ENCODE peak calls at places on chromosomes 13 and 19, in four cellular contexts. K is MM.1S, D is bronchial epithelial cell, H is body of pancreas. U is an unnamed sample. For H3K27me3, the result is how much of the 10 kb centered on the place peaks cover.

GRCh38 chr19:32058131-32058530 is 287.3 kb upstream of the ZNF507 start:
- DNase-seq in K (no peak), D (no peak), H (no peak), U (no peak)

GRCh38 chr19:38653028-38653571 is 5.7 kb downstream of the ACTN4 start:
- DNase-seq in K (no peak), D (peak), H (peak), U (no peak)

GRCh38 chr13:67408823-67409222 is 178.7 kb upstream of the PCDH9 start:
- DNase-seq in K (no peak), D (no peak), H (no peak), U (no peak)

GRCh38 chr19:7911509-7912143 is 3.0 kb upstream of the TGFBR3L start:
- DNase-seq in K (no peak), D (no peak), H (no peak), U (no peak)

GRCh38 chr19:17926044-17926443 is 6.8 kb upstream of the CCDC124 start:
- DNase-seq in K (no peak), D (no peak), H (no peak), U (no peak)

GRCh38 chr19:16446108-16447014 is 25.4 kb downstream of the EPS15L1 start:
- DNase-seq in K (no peak), D (no peak), H (no peak), U (no peak)

GRCh38 chr13:75715598-75716523 is 79.7 kb downstream of the LMO7 start:
- DNase-seq in K (peak), D (peak), H (no peak), U (no peak)

GRCh38 chr19:6602729-6603114 is 11.8 kb upstream of the CD70 start:
- DNase-seq in K (no peak), D (no peak), H (no peak), U (no peak)

GRCh38 chr19:39400997-39401548 is 5.6 kb upstream of the ZFP36 start:
- DNase-seq in K (no peak), D (no peak), H (no peak), U (no peak)

GRCh38 chr19:15551183-15552004 is 43.1 kb downstream of the CYP4F22 start:
- DNase-seq in K (no peak), D (no peak), H (peak), U (no peak)

GRCh38 chr13:48818495-48818961 is 157.2 kb upstream of the FNDC3A start:
- DNase-seq in K (no peak), D (peak), H (no peak), U (peak)

GRCh38 chr19:18223860-18224524 is 2.2 kb downstream of the PDE4C start:
- DNase-seq in K (no peak), D (no peak), H (no peak), U (no peak)

GRCh38 chr19:1430201-1430621 is 8.0 kb upstream of the RPS15 start:
- DNase-seq in K (no peak), D (no peak), H (no peak), U (no peak)

GRCh38 chr13:28805193-28805819 is 14.8 kb upstream of the MTUS2 start:
- DNase-seq in K (peak), D (no peak), H (no peak), U (no peak)

GRCh38 chr13:107553838-107554237 is 661.5 kb downstream of the LIG4 start:
- DNase-seq in K (no peak), D (no peak), H (no peak), U (no peak)

GRCh38 chr13:44969858-44970484 is 19.3 kb downstream of the NUFIP1 start:
- DNase-seq in K (peak), D (peak), H (peak), U (peak)

GRCh38 chr13:52851153-52851962 is 2.9 kb upstream of the PCDH8 start:
- DNase-seq in K (peak), D (no peak), H (peak), U (no peak)

GRCh38 chr19:8451377-8451776 is 6.6 kb downstream of the HNRNPM start:
- DNase-seq in K (no peak), D (no peak), H (no peak), U (no peak)

GRCh38 chr13:74889321-74889720 is 592.6 kb downstream of the TBC1D4 start:
- DNase-seq in K (no peak), D (peak), H (no peak), U (no peak)

GRCh38 chr19:18780631-18781030 is 10.5 kb downstream of the COMP start:
- DNase-seq in K (no peak), D (no peak), H (no peak), U (no peak)

GRCh38 chr19:7998081-7998480 is 7.4 kb downstream of the ELAVL1 start:
- DNase-seq in K (no peak), D (no peak), H (no peak), U (no peak)

GRCh38 chr19:18023596-18024212 is 15.7 kb downstream of the ARRDC2 start:
- DNase-seq in K (no peak), D (no peak), H (peak), U (no peak)

GRCh38 chr19:49436381-49437017 is 4.8 kb downstream of the SLC17A7 start:
- DNase-seq in K (no peak), D (no peak), H (no peak), U (no peak)
- H3K27me3 ChIP-seq in K (half or more), D (half or more), H (under half), U (half or more)

GRCh38 chr19:3879656-3880055 is 829 bp upstream of the ATCAY start:
- DNase-seq in K (no peak), D (no peak), H (no peak), U (no peak)

GRCh38 chr19:3882041-3882384 is 1.5 kb downstream of the ATCAY start:
- DNase-seq in K (no peak), D (no peak), H (no peak), U (no peak)

GRCh38 chr19:3881272-3882040 is 971 bp downstream of the ATCAY start:
- DNase-seq in K (no peak), D (no peak), H (no peak), U (no peak)

DNA sequence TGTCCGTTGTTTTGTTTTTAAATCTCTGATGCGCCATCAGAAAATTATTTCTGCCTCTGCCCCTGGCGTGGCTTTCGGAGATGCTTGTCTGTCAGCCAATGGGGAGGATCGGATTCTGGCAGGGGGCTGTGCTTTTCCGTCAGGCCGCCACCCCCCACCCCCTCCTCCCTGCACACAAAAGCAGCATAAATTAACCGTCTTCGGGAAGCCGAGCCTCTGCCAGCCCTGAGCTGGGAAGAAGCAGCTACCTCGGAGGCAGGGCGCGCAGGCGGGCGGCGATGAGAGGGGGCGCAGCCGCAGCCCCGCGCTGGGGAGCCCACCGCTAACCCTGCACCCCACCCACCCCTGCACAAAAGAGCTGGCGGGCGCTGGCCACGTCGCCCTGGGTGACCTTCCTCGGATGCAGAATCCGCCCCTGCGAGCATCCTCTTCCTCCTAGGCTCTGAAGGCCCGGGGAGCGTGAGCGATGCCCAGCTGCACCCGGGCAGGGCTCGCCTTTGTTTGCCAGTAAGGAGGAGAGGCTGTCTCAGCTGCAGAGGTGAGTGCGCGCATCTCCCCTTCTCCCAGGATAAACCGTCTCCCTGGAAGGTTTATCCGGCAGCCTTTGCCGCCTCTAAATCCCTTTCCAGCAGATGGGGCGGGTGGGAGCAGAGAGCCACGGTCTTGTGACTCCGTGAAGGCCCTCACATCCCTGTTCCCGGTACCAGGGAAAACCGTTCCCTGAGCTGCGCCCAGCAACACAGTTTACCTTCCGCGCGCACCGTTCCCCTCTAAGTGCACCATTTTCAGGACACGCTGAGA is at the start of gene ATCAY:
- DNase-seq in K (no peak), D (no peak), H (no peak), U (no peak)
- TF ChIP-seq CTCF in K (no peak), D (no peak), H (no peak), U (no peak)

DNA sequence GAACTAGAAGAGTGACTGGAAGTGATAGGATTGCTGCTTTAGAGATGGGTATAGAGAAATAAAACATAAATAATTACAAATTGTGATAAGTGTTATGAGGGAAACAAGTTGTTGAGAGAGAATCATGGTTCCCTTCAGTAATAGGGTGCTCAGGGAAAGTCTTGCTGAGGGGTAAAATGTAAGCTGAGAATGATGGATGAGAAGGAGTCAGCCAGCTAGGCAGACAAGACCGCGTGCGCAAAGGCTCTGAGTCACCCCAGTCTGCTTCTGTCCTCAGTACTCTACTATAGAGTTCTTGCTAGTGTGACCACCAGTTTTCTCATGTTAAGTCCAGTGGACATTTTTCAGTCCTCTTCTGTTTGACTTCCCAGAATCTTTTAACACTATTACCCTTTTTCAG is 39.5 kb downstream of the PCCA start:
- DNase-seq in K (no peak), D (peak), H (no peak), U (peak)
- H3K4me3 ChIP-seq in K (no peak), D (no peak), H (no peak), U (no peak)

GRCh38 chr13:112129557-112129956 is 62.6 kb downstream of the SOX1 start:
- DNase-seq in K (no peak), D (no peak), H (no peak), U (no peak)
- H3K27me3 ChIP-seq in K (under half), D (under half), H (under half), U (under half)

U was measured in kidney epithelial cell.